ENCODE peak calls at places on chromosomes 1 and 21, in four cellular contexts. L, G, D and X are unnamed samples.

GRCh38 chr1:78146137-78146822 is 100.5 kb downstream of the GIPC2 start:
- DNase-seq in G (no peak), D (no peak), L (no peak), X (no peak)

GRCh38 chr1:9344426-9345200 is 51.9 kb downstream of the SPSB1 start:
- DNase-seq in L (no peak), G (no peak), D (no peak), X (no peak)

GRCh38 chr1:91697322-91698260 is 188.4 kb downstream of the TGFBR3 start:
- DNase-seq in L (no peak), D (no peak), G (no peak), X (peak; percentile 86)

GRCh38 chr1:187959062-187959461 is 1130.3 kb downstream of the PLA2G4A start:
- DNase-seq in D (no peak), G (no peak), L (no peak), X (no peak)

GRCh38 chr1:180116964-180117763 is 37.5 kb upstream of the QSOX1 start:
- DNase-seq in D (peak; percentile 44), L (no peak), G (no peak), X (no peak)

GRCh38 chr1:35558374-35559316 is 1.0 kb downstream of the NCDN start:
- DNase-seq in L (no peak), G (no peak), D (peak; percentile 42), X (peak; percentile 21)

GRCh38 chr1:244419004-244419403 is 32.7 kb downstream of the ADSS2 start:
- DNase-seq in L (no peak), D (no peak), G (no peak), X (no peak)

GRCh38 chr1:220787069-220787614 is 429 bp downstream of the MTARC1 start:
- DNase-seq in D (no peak), G (no peak), L (peak; percentile 80), X (no peak)

GRCh38 chr21:25573409-25574206 is 33.7 kb downstream of the MRPL39 start:
- DNase-seq in D (no peak), L (no peak), G (no peak), X (peak; percentile 36)

GRCh38 chr1:245485996-245486395 is 331.2 kb downstream of the KIF26B start:
- DNase-seq in G (no peak), D (no peak), L (no peak), X (no peak)

GRCh38 chr1:25666437-25666836 is 49.8 kb downstream of the MAN1C1 start:
- DNase-seq in D (no peak), G (no peak), L (no peak), X (no peak)

GRCh38 chr1:93715529-93716126 is 34.0 kb upstream of the BCAR3 start:
- DNase-seq in D (peak; percentile 41), L (no peak), G (no peak), X (no peak)

GRCh38 chr1:153431427-153431826 is 15.1 kb downstream of the S100A7A start:
- DNase-seq in L (no peak), D (no peak), G (no peak), X (no peak)

GRCh38 chr1:170634293-170634692 is 29.6 kb upstream of the PRRX1 start:
- DNase-seq in G (no peak), L (no peak), D (no peak), X (no peak)

GRCh38 chr21:36385233-36385908 is at the start of gene CHAF1B:
- DNase-seq in L (peak; percentile 82), D (peak; percentile 80), G (peak; percentile 87), X (peak; percentile 83)

GRCh38 chr1:203038217-203038741 is 12.0 kb downstream of the PPFIA4 start:
- DNase-seq in D (peak; percentile 66), G (no peak), L (no peak), X (no peak)

GRCh38 chr1:3531928-3532327 is 77.5 kb downstream of the ARHGEF16 start:
- DNase-seq in L (no peak), G (no peak), D (no peak), X (no peak)

GRCh38 chr21:33241846-33242245 is 12.1 kb downstream of the IFNAR2 start:
- DNase-seq in D (no peak), G (no peak), L (no peak), X (no peak)

GRCh38 chr1:15342568-15342967 is 67.1 kb upstream of the EFHD2 start:
- DNase-seq in D (no peak), G (no peak), L (peak; percentile 20), X (no peak)

GRCh38 chr1:84689514-84690396 is 506 bp downstream of the SSX2IP start:
- DNase-seq in G (no peak), L (peak; percentile 80), D (peak; percentile 53), X (no peak)

GRCh38 chr1:45834689-45835088 is 31.3 kb downstream of the MAST2 start:
- DNase-seq in L (no peak), D (no peak), G (no peak), X (no peak)

GRCh38 chr1:170470121-170470520 is 61.8 kb upstream of the GORAB start:
- DNase-seq in D (no peak), L (no peak), G (no peak), X (no peak)

GRCh38 chr1:80582980-80583379 is 1217.8 kb upstream of the ADGRL2 start:
- DNase-seq in L (no peak), G (no peak), D (peak; percentile 33), X (no peak)

GRCh38 chr1:214709241-214709640 is 106.2 kb downstream of the CENPF start:
- DNase-seq in L (no peak), D (no peak), G (no peak), X (no peak)

GRCh38 chr21:42111811-42112210 is 40.7 kb downstream of the UMODL1 start:
- DNase-seq in D (no peak), L (no peak), G (no peak), X (no peak)

GRCh38 chr1:220974431-220974830 is 95.2 kb downstream of the HLX start:
- DNase-seq in D (no peak), G (peak; percentile 6), L (no peak), X (no peak)

GRCh38 chr1:14924012-14924452 is 229.5 kb upstream of the TMEM51 start:
- DNase-seq in D (peak; percentile 81), G (no peak), L (peak; percentile 78), X (no peak)

GRCh38 chr21:28641731-28642130 is 350.9 kb downstream of the LTN1 start:
- DNase-seq in D (no peak), L (no peak), G (no peak), X (no peak)

GRCh38 chr1:18681423-18681835 is 50.8 kb downstream of the PAX7 start:
- DNase-seq in D (no peak), G (no peak), L (no peak), X (no peak)

GRCh38 chr21:41600961-41601572 is 93.1 kb upstream of the TMPRSS2 start:
- DNase-seq in G (no peak), D (no peak), L (no peak), X (no peak)

GRCh38 chr1:12615916-12616708 is 1.9 kb downstream of the DHRS3 start:
- DNase-seq in L (peak; percentile 73), G (no peak), D (peak; percentile 77), X (no peak)

GRCh38 chr1:203181586-203182376 is 4.7 kb downstream of the CHI3L1 start:
- DNase-seq in L (no peak), D (no peak), G (no peak), X (no peak)

GRCh38 chr1:45569571-45569961 is 14.3 kb upstream of the NASP start:
- DNase-seq in D (no peak), G (no peak), L (no peak), X (no peak)

GRCh38 chr1:168637350-168637991 is 61.1 kb downstream of the XCL1 start:
- DNase-seq in D (no peak), L (no peak), G (peak; percentile 36), X (peak; percentile 4)

GRCh38 chr1:223846668-223847007 is 891 bp upstream of the TP53BP2 start:
- DNase-seq in G (no peak), L (no peak), D (peak; percentile 39), X (no peak)

GRCh38 chr1:18358600-18358999 is 122.1 kb upstream of the KLHDC7A start:
- DNase-seq in L (no peak), D (no peak), G (no peak), X (no peak)

GRCh38 chr1:235910357-235911299 is 43.9 kb upstream of the LYST start:
- DNase-seq in G (peak; percentile 66), D (peak; percentile 41), L (no peak), X (peak; percentile 18)

GRCh38 chr1:100036718-100037664 is 67.2 kb downstream of the SLC35A3 start:
- DNase-seq in D (no peak), L (no peak), G (no peak), X (no peak)

GRCh38 chr1:167440345-167440744 is 78.0 kb downstream of the CD247 start:
- DNase-seq in D (no peak), G (no peak), L (no peak), X (no peak)

GRCh38 chr1:167441222-167441621 is 77.1 kb downstream of the CD247 start:
- DNase-seq in L (no peak), G (no peak), D (no peak), X (no peak)

GRCh38 chr1:167440776-167441175 is 77.6 kb downstream of the CD247 start:
- DNase-seq in D (no peak), L (no peak), G (no peak), X (no peak)

GRCh38 chr1:167439301-167439988 is 78.9 kb downstream of the CD247 start:
- DNase-seq in G (peak; percentile 60), D (peak; percentile 42), L (no peak), X (no peak)

GRCh38 chr1:167438171-167439138 is 79.9 kb downstream of the CD247 start:
- DNase-seq in G (no peak), D (no peak), L (no peak), X (no peak)
- H3K4me1 ChIP-seq in G (peaks cover 3% of the 10 kb centered on the region), D (no peaks in the 10 kb centered on the region), L (peaks cover 17% of the 10 kb centered on the region), X (peaks cover 94% of the 10 kb centered on the region)

GRCh38 chr21:38631171-38631570 is 132.9 kb upstream of the ERG start:
- DNase-seq in G (no peak), L (no peak), D (no peak), X (no peak)

GRCh38 chr21:38626311-38626710 is 128.0 kb upstream of the ERG start:
- DNase-seq in D (no peak), G (no peak), L (no peak), X (no peak)

GRCh38 chr21:38625000-38625399 is 126.7 kb upstream of the ERG start:
- DNase-seq in L (no peak), G (no peak), D (no peak), X (no peak)

GRCh38 chr21:38631676-38632075 is 133.4 kb upstream of the ERG start:
- DNase-seq in G (no peak), L (no peak), D (no peak), X (no peak)

GRCh38 chr21:38628426-38628825 is 130.1 kb upstream of the ERG start:
- DNase-seq in D (no peak), L (no peak), G (no peak), X (no peak)
- H3K4me1 ChIP-seq in D (no peaks in the 10 kb centered on the region), L (no peaks in the 10 kb centered on the region), G (no peaks in the 10 kb centered on the region), X (no peaks in the 10 kb centered on the region)

GRCh38 chr1:174963547-174964125 is 36.1 kb upstream of the CACYBP start:
- DNase-seq in D (no peak), G (no peak), L (no peak), X (no peak)
- H3K4me1 ChIP-seq in D (peaks cover 7% of the 10 kb centered on the region), G (peaks cover 4% of the 10 kb centered on the region), L (peaks cover 56% of the 10 kb centered on the region), X (peaks cover 53% of the 10 kb centered on the region)

DNA sequence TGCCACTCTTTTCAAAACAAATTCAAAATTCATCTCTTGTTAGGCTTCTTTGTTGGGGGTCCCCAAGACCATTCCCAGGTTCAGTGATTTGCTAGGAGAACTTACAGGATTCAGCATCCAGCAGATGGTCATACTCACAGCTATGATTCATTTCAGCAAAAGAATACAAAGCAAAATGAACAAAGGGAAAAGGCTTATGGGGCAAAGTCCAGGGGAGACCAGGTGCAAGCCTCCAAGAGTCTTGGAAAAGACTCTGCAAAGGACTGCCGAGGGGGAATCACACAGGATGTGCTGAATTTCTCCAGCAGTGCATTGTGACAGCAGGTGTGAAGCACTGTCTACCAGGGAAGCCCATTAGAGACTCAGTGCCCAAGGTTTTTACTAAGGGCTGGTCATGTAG is 7.3 kb downstream of the TRAF5 start:
- DNase-seq in D (no peak), L (no peak), G (no peak), X (no peak)
- H3K4me1 ChIP-seq in D (peaks cover 2% of the 10 kb centered on the region), L (peaks cover 75% of the 10 kb centered on the region), G (peaks cover 8% of the 10 kb centered on the region), X (peaks cover 94% of the 10 kb centered on the region)